ENCODE peak calls at places on chromosomes 12 and 14, in six cellular contexts. I is pancreas, Y is OCI-LY7, D is body of pancreas, C is heart right ventricle, O is mucosa of descending colon. U is an unnamed sample. For H3K36me3 and H3K4me1, the result is how much of the 10 kb centered on the place peaks cover.

GRCh38 chr12:45259732-45260480 is 44.0 kb downstream of the ANO6 start:
- DNase-seq in O (no peak), I (no peak), D (no peak), C (no peak), Y (no peak), U (no peak)

GRCh38 chr12:118061876-118062791 is 1.2 kb upstream of the WSB2 start:
- DNase-seq in C (peak), O (peak), D (peak), I (peak), Y (peak), U (peak)

GRCh38 chr12:98736352-98737326 is 91.5 kb downstream of the APAF1 start:
- DNase-seq in O (no peak), D (peak), Y (no peak), C (no peak), I (no peak), U (no peak)

GRCh38 chr12:93226356-93226755 is 151.4 kb upstream of the NUDT4 start:
- DNase-seq in C (no peak), O (no peak), D (no peak), Y (no peak), I (no peak), U (no peak)

GRCh38 chr14:94486883-94487282 is 10.9 kb upstream of the SERPINA9 start:
- DNase-seq in I (no peak), D (no peak), Y (no peak), C (no peak), O (no peak), U (no peak)

GRCh38 chr12:19988918-19989317 is 379.4 kb upstream of the PDE3A start:
- DNase-seq in I (no peak), O (no peak), D (no peak), C (no peak), Y (no peak), U (no peak)

GRCh38 chr12:53961025-53961761 is 6.5 kb downstream of the HOXC12 start:
- DNase-seq in Y (no peak), C (no peak), I (no peak), O (no peak), D (no peak), U (no peak)

GRCh38 chr12:47032644-47033043 is 46.8 kb upstream of the PCED1B start:
- DNase-seq in Y (peak), C (peak), I (no peak), D (no peak), O (no peak), U (no peak)

GRCh38 chr14:94088516-94088915 is 7.4 kb downstream of the IFI27L1 start:
- DNase-seq in Y (no peak), O (no peak), D (no peak), I (no peak), C (no peak), U (no peak)

GRCh38 chr14:91205449-91205848 is 39.1 kb downstream of the GPR68 start:
- DNase-seq in C (no peak), Y (no peak), O (no peak), I (no peak), D (no peak), U (no peak)

GRCh38 chr14:88168498-88169165 is 154.4 kb downstream of the KCNK10 start:
- DNase-seq in O (no peak), I (no peak), D (peak), C (peak), Y (peak), U (peak)

GRCh38 chr14:92421756-92422155 is 91.8 kb upstream of the RIN3 start:
- DNase-seq in D (no peak), C (no peak), I (no peak), O (no peak), Y (no peak), U (no peak)

GRCh38 chr12:114918535-114919233 is 234.7 kb upstream of the TBX3 start:
- DNase-seq in Y (no peak), D (no peak), O (peak), I (no peak), C (no peak), U (no peak)

GRCh38 chr12:65878540-65878939 is 54.3 kb downstream of the HMGA2 start:
- DNase-seq in C (no peak), O (no peak), Y (no peak), D (no peak), I (no peak), U (no peak)

GRCh38 chr14:67815573-67816235 is 686 bp downstream of the ZFYVE26 start:
- DNase-seq in I (no peak), D (no peak), C (no peak), Y (no peak), O (no peak), U (no peak)

GRCh38 chr12:114636723-114637480 is 47.1 kb downstream of the TBX3 start:
- DNase-seq in D (no peak), O (no peak), C (no peak), Y (no peak), I (no peak), U (no peak)

GRCh38 chr14:33127531-33127930 is 188.9 kb downstream of the NPAS3 start:
- DNase-seq in C (no peak), O (no peak), I (no peak), Y (no peak), D (no peak), U (no peak)

DNA sequence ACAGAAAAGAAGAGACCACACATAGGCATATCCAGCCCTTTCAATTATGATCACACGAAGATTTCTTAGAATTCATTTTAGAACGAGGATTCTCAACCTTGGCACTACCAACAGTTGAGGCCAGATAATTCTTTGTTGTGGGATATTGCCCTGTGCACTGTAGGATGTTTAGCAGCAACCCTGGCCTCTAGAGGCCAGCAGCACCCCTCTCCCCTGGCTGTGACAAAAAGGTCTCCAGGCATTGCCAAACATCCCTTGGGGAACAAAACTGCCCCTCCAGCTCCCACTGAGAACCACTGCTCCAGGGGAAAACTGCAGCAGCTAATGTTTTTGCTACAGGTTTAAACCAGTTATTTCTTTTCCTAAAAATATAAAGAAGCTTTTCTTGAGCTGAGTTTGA is 7.1 kb downstream of the NT5DC3 start:
- DNase-seq in D (no peak), O (no peak), C (no peak), I (no peak), Y (no peak), U (no peak)
- TF ChIP-seq CTCF in D (no peak), O (no peak), C (no peak), I (no peak), Y (peak), U (no peak)

DNA sequence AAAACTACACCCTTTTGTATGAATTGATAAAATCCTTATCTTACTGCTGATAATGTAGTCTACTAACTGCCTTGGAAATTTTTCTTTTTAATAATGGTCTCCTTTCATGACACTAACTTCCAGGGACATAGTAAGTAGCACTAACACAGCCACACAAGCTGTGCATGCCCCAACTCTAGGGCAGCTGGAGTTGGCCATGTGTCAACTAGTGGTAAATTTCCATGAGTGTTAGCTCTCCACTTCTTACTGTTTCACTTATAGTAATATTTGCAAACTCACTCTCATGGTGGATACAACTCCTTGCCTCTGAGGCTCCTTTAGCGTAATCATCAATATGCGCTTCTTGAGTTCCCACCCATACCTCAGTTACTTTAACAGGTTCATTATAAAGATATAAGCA is 38.0 kb downstream of the LGR5 start:
- DNase-seq in I (no peak), Y (no peak), D (no peak), O (no peak), C (no peak), U (no peak)
- H3K36me3 ChIP-seq in I (under half), Y (under half), D (under half), O (under half), C (under half), U (under half)

GRCh38 chr12:88400302-88400701 is 180.0 kb downstream of the KITLG start:
- DNase-seq in Y (no peak), O (no peak), C (no peak), D (no peak), I (no peak), U (no peak)
- H3K4me1 ChIP-seq in Y (under half), O (under half), C (under half), D (under half), I (under half), U (under half)

GRCh38 chr14:80576401-80576800 is 365.1 kb upstream of the DIO2 start:
- DNase-seq in C (no peak), O (no peak), D (no peak), Y (no peak), I (no peak), U (no peak)

GRCh38 chr14:80572666-80573065 is 361.4 kb upstream of the DIO2 start:
- DNase-seq in I (no peak), D (no peak), C (no peak), O (no peak), Y (no peak), U (no peak)

GRCh38 chr14:80575763-80576162 is 364.5 kb upstream of the DIO2 start:
- DNase-seq in O (no peak), Y (no peak), I (no peak), D (no peak), C (no peak), U (no peak)

GRCh38 chr14:80567905-80568512 is 356.7 kb upstream of the DIO2 start:
- DNase-seq in O (no peak), C (no peak), I (no peak), Y (no peak), D (no peak), U (no peak)

DNA sequence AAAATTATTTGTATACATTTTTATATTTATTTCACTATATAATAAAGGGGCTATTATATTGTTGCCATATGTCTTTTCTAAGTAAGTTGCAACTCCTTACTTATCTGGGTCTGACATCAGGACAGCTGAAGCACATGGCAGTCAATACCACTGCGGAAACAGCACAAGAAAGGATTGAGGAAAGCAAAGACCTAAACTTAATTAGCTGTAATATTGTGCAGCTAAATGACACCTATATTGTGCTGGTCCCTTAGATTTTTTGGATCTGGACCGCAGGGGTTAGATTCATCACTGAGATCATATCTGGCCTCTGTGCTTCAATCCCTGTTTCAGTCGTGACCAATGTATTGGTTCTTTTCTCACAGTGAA is 359.6 kb upstream of the DIO2 start:
- DNase-seq in Y (no peak), C (no peak), O (no peak), I (no peak), D (no peak), U (no peak)
- TF ChIP-seq CTCF in Y (no peak), C (no peak), O (no peak), I (no peak), D (no peak), U (no peak)

DNA sequence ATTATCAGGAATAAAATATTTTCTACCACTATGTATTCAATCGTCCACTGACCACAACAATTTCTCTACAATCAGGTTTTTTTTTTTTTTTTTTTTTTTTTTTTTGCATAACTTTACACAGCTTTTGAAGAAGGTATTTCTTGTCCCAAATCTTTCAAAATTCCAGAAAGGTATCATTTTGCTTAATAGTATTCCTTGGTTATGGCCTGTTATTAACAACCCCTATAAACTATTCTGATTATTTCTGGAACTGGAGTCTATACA is 145.3 kb downstream of the ALX1 start:
- DNase-seq in D (no peak), O (no peak), Y (no peak), C (no peak), I (no peak), U (no peak)
- H3K36me3 ChIP-seq in D (under half), O (under half), Y (under half), C (under half), I (under half), U (under half)